ENCODE peak calls at places on chromosomes 6 and 20, in nine cellular contexts. C is type B pancreatic cell, E is fibroblast of lung, Z is psoas muscle, O is K562, H is thyroid gland, D is GM13977, B is GM06990, J is WTC11. W is an unnamed sample.

GRCh38 chr20:36435799-36436541 is 105.3 kb upstream of the MYL9 start:
- DNase-seq in C (no peak), E (peak), Z (peak), O (peak), H (peak), D (peak), B (peak), J (peak), W (peak)

GRCh38 chr20:59823860-59824259 is 109.6 kb downstream of the SYCP2 start:
- DNase-seq in C (no peak), E (no peak), Z (no peak), O (no peak), H (no peak), D (no peak), B (no peak), J (no peak), W (peak)

GRCh38 chr6:90978046-90978445 is 391.2 kb upstream of the MAP3K7 start:
- DNase-seq in C (no peak), E (no peak), Z (no peak), O (no peak), H (no peak), D (no peak), B (no peak), J (no peak), W (peak)

GRCh38 chr6:169527306-169527705 is 174.5 kb downstream of the WDR27 start:
- DNase-seq in C (no peak), E (peak), Z (no peak), O (no peak), H (no peak), D (no peak), B (no peak), J (no peak), W (no peak)

GRCh38 chr6:147067184-147067583 is 137.0 kb upstream of the STXBP5 start:
- DNase-seq in C (no peak), E (no peak), Z (no peak), O (no peak), H (no peak), D (no peak), B (no peak), J (no peak), W (no peak)

GRCh38 chr6:28356666-28357020 is 6.9 kb downstream of the ZKSCAN3 start:
- DNase-seq in C (no peak), E (no peak), Z (no peak), O (no peak), H (peak), D (no peak), B (no peak), J (no peak), W (no peak)

GRCh38 chr20:50558483-50558925 is 48.3 kb downstream of the PTPN1 start:
- DNase-seq in C (no peak), E (peak), Z (no peak), O (peak), H (no peak), D (no peak), B (no peak), J (no peak), W (no peak)

GRCh38 chr20:49768204-49769124 is 44.2 kb upstream of the SLC9A8 start:
- DNase-seq in C (no peak), E (peak), Z (peak), O (no peak), H (peak), D (no peak), B (no peak), J (peak), W (no peak)

GRCh38 chr6:95847061-95847460 is 168.7 kb upstream of the FUT9 start:
- DNase-seq in C (no peak), E (no peak), Z (no peak), O (no peak), H (no peak), D (no peak), B (no peak), J (no peak), W (no peak)

GRCh38 chr6:45608252-45608911 is 230.6 kb upstream of the SUPT3H start:
- DNase-seq in C (no peak), E (no peak), Z (no peak), O (no peak), H (no peak), D (no peak), B (no peak), J (no peak), W (no peak)

GRCh38 chr6:25889877-25890853 is 16.1 kb upstream of the SLC17A3 start:
- DNase-seq in C (no peak), E (peak), Z (no peak), O (peak), H (peak), D (no peak), B (no peak), J (no peak), W (no peak)

GRCh38 chr6:42523158-42523814 is 40.5 kb upstream of the UBR2 start:
- DNase-seq in C (no peak), E (no peak), Z (no peak), O (no peak), H (no peak), D (no peak), B (no peak), J (no peak), W (no peak)

GRCh38 chr6:100346828-100347227 is 117.9 kb downstream of the SIM1 start:
- DNase-seq in C (no peak), E (peak), Z (no peak), O (no peak), H (no peak), D (no peak), B (no peak), J (no peak), W (no peak)

GRCh38 chr6:143270026-143270425 is 180.5 kb downstream of the ADAT2 start:
- DNase-seq in C (no peak), E (peak), Z (no peak), O (no peak), H (no peak), D (no peak), B (no peak), J (no peak), W (no peak)

GRCh38 chr20:8322654-8323053 is 190.6 kb downstream of the PLCB1 start:
- DNase-seq in C (no peak), E (no peak), Z (no peak), O (no peak), H (no peak), D (no peak), B (no peak), J (no peak), W (no peak)

GRCh38 chr6:144467921-144468320 is 182.8 kb downstream of the UTRN start:
- DNase-seq in C (no peak), E (no peak), Z (no peak), O (no peak), H (no peak), D (no peak), B (no peak), J (no peak), W (no peak)
- TF ChIP-seq CTCF in C (no peak), E (no peak), Z (no peak), O (no peak), H (no peak), D (no peak), B (no peak), J (no peak), W (no peak)

GRCh38 chr6:34864007-34864406 is 23.8 kb downstream of the TAF11 start:
- DNase-seq in C (no peak), E (no peak), Z (no peak), O (no peak), H (no peak), D (no peak), B (no peak), J (no peak), W (no peak)

GRCh38 chr6:34865107-34865506 is 22.7 kb downstream of the TAF11 start:
- DNase-seq in C (no peak), E (no peak), Z (no peak), O (peak), H (no peak), D (no peak), B (no peak), J (no peak), W (no peak)

GRCh38 chr6:34866509-34866908 is 21.3 kb downstream of the TAF11 start:
- DNase-seq in C (no peak), E (no peak), Z (no peak), O (no peak), H (no peak), D (no peak), B (no peak), J (no peak), W (no peak)

GRCh38 chr6:34871853-34872252 is 16.0 kb downstream of the TAF11 start:
- DNase-seq in C (no peak), E (no peak), Z (no peak), O (no peak), H (no peak), D (no peak), B (no peak), J (no peak), W (no peak)

DNA sequence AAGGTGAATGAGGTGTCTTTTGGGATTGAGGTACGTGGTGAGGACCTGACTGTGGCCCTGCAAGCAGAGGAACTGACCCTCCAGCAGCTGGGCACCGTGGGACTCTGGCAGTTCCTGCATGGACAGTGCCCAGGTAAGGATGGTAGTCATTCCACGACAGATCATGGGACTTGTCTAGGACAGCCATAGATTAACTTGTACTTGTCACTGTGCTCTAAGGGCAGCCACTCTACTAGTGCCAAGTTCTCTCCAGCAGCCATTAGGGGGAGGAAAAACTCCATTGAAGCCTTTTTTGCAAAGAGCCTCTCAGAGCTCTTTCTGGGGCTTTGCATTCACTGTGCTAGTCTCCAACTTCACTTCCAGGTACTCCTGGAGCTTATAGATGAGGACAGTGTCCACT is 20.4 kb downstream of the TAF11 start:
- DNase-seq in C (no peak), E (no peak), Z (no peak), O (no peak), H (no peak), D (no peak), B (no peak), J (no peak), W (no peak)
- TF ChIP-seq CTCF in C (no peak), E (no peak), Z (no peak), O (no peak), H (no peak), D (no peak), B (no peak), J (no peak), W (no peak)

DNA sequence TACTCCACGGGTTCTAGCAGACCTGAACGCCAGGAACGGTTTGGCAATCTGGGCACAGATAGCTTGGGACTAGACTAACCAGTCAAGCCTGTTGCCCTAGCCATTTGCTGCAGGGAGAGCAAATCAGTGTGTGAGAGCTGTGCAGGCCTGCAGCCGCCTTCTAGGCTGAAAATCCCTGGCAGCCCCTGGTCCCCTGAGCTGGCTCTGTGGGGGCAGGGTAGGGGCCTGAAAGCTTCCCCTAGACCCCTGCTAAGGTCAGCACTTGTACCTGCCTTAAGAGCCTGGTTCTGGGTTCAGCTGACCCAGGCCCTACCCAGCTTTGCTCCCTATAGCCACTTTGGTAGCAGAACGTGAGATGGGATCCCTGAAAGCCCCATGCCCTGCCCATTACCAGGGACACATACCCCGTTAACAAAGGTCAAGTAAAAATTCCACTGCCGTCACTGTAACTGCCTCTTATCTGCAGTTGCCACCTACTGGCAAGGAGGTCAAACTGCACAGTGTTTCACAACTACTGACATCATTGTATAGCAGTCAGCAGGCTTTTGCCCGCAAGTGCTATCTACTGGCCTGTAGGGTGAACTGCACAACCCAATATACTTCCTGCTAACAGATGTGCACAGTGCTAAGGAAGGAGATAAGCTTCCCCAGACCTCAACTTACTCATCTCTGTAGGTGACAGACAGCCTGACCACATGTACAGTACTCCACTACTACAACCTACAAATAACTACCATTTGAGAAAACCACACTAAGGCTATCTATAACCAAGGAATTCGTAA is 95.1 kb upstream of the OLIG3 start:
- DNase-seq in C (no peak), E (peak), Z (no peak), O (peak), H (peak), D (peak), B (peak), J (peak), W (peak)
- TF ChIP-seq CTCF in C (peak), E (peak), Z (no peak), O (peak), H (no peak), D (peak), B (peak), J (peak), W (peak)

DNA sequence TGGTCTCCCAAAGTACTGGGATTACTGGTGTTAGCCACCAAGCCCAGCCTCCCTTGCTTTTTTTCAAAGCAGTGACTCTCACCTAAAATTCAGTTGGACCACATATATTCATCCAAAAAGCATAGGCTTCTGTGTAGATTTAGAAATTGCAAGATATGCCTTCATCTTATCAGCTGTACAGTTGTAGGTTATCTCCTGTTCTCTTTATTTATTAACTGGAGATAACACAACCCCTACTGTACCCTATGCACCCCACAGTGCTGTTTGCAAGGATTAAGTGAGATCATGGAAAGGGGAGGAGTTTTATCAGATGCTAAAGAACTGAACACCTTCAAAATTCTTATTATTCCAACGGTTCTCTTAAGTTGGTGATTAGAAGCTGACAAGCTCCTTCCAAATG is 164.4 kb upstream of the JARID2 start:
- DNase-seq in C (no peak), E (no peak), Z (no peak), O (no peak), H (no peak), D (no peak), B (no peak), J (no peak), W (no peak)
- TF ChIP-seq CTCF in C (no peak), E (no peak), Z (no peak), O (no peak), H (no peak), D (no peak), B (no peak), J (no peak), W (no peak)

DNA sequence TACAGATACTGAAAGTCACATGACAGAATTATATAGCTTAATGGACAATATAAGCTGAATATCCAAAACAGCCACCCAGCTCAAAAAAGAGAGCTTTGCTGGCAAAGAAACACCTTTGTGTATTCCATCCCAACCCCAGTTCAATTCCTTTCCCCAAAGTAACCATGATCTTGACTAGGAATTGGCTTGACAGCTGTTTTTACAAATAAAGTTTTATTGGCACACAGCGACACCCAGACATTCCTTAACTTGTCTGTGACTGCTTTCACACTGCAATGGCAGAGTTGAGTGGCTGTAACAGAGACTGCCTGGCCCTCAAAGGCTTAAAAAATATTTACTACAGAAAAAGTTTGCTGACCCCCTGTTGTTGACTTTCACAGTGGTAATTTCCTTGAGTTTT is 264.0 kb upstream of the TSHZ2 start:
- DNase-seq in C (no peak), E (no peak), Z (no peak), O (no peak), H (no peak), D (no peak), B (no peak), J (no peak), W (no peak)
- TF ChIP-seq CTCF in C (no peak), E (no peak), Z (no peak), O (no peak), H (no peak), D (no peak), B (no peak), J (no peak), W (no peak)

DNA sequence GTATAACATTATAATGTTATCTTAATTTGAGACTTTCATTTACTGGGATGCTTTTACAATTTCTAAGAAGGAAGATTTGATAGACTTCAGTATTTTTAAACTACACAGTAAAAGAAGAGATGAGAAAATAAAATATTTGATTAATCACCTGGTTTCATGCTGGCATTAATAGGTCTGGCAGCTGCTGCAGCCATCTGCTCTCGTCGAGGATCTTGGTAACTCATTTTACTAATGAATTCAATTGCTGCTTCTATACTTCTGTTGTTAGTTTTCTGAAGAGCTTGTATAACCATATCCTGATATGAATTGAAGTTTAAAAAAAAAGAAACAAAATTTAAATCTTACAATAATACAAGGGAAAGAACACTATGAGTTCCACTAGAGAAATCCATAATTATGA is 23.0 kb downstream of the LATS1 start:
- DNase-seq in C (no peak), E (no peak), Z (no peak), O (no peak), H (no peak), D (no peak), B (no peak), J (no peak), W (no peak)
- TF ChIP-seq CTCF in C (no peak), E (no peak), Z (no peak), O (no peak), H (no peak), D (no peak), B (no peak), J (no peak), W (no peak)

GRCh38 chr6:157716553-157716952 is 106.5 kb upstream of the SNX9 start:
- DNase-seq in C (no peak), E (peak), Z (no peak), O (no peak), H (no peak), D (no peak), B (no peak), J (no peak), W (no peak)

GRCh38 chr6:157713451-157714152 is 109.4 kb upstream of the SNX9 start:
- DNase-seq in C (no peak), E (no peak), Z (no peak), O (no peak), H (no peak), D (no peak), B (no peak), J (no peak), W (no peak)

GRCh38 chr6:157712585-157713295 is 110.3 kb upstream of the SNX9 start:
- DNase-seq in C (no peak), E (no peak), Z (no peak), O (no peak), H (no peak), D (no peak), B (no peak), J (no peak), W (no peak)

GRCh38 chr6:157715766-157716171 is 107.3 kb upstream of the SNX9 start:
- DNase-seq in C (no peak), E (peak), Z (peak), O (no peak), H (peak), D (no peak), B (no peak), J (no peak), W (no peak)

GRCh38 chr6:157714153-157714490 is 108.9 kb upstream of the SNX9 start:
- DNase-seq in C (no peak), E (peak), Z (no peak), O (no peak), H (no peak), D (no peak), B (no peak), J (no peak), W (no peak)
- TF ChIP-seq CTCF in C (no peak), E (no peak), Z (no peak), O (no peak), H (no peak), D (no peak), B (peak), J (no peak), W (no peak)

DNA sequence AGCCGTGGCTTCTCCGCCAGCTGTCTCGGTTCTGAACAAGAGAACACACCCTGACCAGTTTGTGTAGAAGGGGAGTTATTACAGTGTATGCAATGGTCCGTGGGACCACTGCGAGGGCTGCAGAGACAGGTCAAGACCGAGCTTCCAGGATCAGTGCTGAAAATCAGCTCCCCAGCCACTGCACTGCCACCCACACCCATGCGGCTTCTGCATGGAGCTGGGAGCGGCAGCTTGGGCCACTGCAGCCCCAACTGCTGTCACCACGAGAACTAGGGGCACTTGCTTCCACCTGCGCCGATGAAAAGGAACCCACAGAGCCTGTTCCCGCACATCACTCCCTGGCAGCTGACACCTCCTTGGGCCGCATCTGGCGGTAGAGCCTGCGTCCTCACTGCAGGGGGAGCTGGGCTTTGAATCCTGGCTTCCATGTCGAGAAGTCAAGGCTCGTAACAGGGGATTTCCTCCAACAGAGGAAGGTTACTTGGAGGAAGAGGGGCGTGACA is 56.2 kb downstream of the TMEM242 start:
- DNase-seq in C (no peak), E (no peak), Z (no peak), O (no peak), H (no peak), D (no peak), B (no peak), J (peak), W (no peak)
- TF ChIP-seq CTCF in C (no peak), E (no peak), Z (no peak), O (no peak), H (no peak), D (no peak), B (no peak), J (no peak), W (no peak)

GRCh38 chr6:11943060-11943459 is 69.1 kb upstream of the HIVEP1 start:
- DNase-seq in C (no peak), E (no peak), Z (no peak), O (no peak), H (no peak), D (no peak), B (no peak), J (no peak), W (no peak)

GRCh38 chr6:11947569-11947968 is 64.5 kb upstream of the HIVEP1 start:
- DNase-seq in C (no peak), E (no peak), Z (no peak), O (no peak), H (no peak), D (no peak), B (no peak), J (no peak), W (no peak)

GRCh38 chr6:11950109-11950508 is 62.0 kb upstream of the HIVEP1 start:
- DNase-seq in C (no peak), E (peak), Z (no peak), O (no peak), H (no peak), D (no peak), B (no peak), J (no peak), W (no peak)

GRCh38 chr6:11944111-11944510 is 68.0 kb upstream of the HIVEP1 start:
- DNase-seq in C (no peak), E (no peak), Z (no peak), O (no peak), H (no peak), D (no peak), B (no peak), J (no peak), W (no peak)

DNA sequence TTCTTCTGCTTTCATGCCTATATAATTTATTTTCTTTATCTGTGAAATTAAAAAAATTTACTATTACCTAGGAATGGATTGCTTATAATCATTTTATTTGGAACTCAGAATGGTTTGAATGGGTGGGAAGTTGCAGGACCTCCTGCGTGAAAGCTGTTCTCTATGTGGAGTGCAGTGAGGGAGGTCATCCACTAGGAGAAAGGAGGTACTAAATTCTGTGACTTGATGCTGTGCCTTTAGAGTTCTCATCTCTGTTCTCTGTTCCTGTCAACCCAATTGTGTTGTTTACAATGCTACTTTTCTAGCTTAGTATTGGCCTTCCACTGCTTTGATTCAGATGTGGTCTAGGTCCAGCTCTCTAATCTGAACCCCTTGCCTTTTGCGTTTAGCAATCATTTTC is 65.0 kb upstream of the HIVEP1 start:
- DNase-seq in C (no peak), E (no peak), Z (no peak), O (peak), H (no peak), D (no peak), B (no peak), J (no peak), W (no peak)
- TF ChIP-seq CTCF in C (peak), E (peak), Z (no peak), O (peak), H (no peak), D (no peak), B (peak), J (no peak), W (no peak)